ENCODE peak calls at places on chromosomes 13 and 19, in five cellular contexts. C is cardiac fibroblast; F is CD8-positive, alpha-beta memory T cell; O is T-helper 9 cell; A is SW480. H is an unnamed sample.

GRCh38 chr13:80979035-80979641 is 638.2 kb upstream of the SPRY2 start:
- DNase-seq in C (peak), F (no peak), O (no peak), A (peak), H (peak)

GRCh38 chr13:102091231-102091630 is 310.6 kb downstream of the FGF14 start:
- DNase-seq in C (peak), F (no peak), O (no peak), A (peak), H (no peak)

GRCh38 chr13:86882835-86883234 is 788.3 kb upstream of the SLITRK5 start:
- DNase-seq in C (no peak), F (no peak), O (no peak), A (no peak), H (no peak)

GRCh38 chr13:110555601-110556223 is 5.8 kb downstream of the RAB20 start:
- DNase-seq in C (no peak), F (no peak), O (no peak), A (no peak), H (no peak)

GRCh38 chr13:106580551-106580950 is 12.6 kb upstream of the ARGLU1 start:
- DNase-seq in C (no peak), F (no peak), O (no peak), A (no peak), H (no peak)

GRCh38 chr19:20367811-20368294 is 197.7 kb downstream of the ZNF737 start:
- DNase-seq in C (no peak), F (no peak), O (no peak), A (no peak), H (no peak)

GRCh38 chr13:85417807-85418206 is 381.4 kb downstream of the SLITRK6 start:
- DNase-seq in C (no peak), F (no peak), O (no peak), A (no peak), H (no peak)

GRCh38 chr13:105346141-105346766 is 1189.2 kb downstream of the EFNB2 start:
- DNase-seq in C (peak), F (no peak), O (no peak), A (no peak), H (no peak)

GRCh38 chr19:33396701-33397535 is 23.4 kb downstream of the CEBPG start:
- DNase-seq in C (peak), F (no peak), O (no peak), A (no peak), H (peak)

GRCh38 chr13:76820759-76821158 is 65.4 kb downstream of the KCTD12 start:
- DNase-seq in C (peak), F (no peak), O (no peak), A (no peak), H (peak)

GRCh38 chr19:49590971-49591730 is at the start of gene PRR12:
- DNase-seq in C (peak), F (peak), O (peak), A (peak), H (peak)

GRCh38 chr13:113117335-113117872 is 5.2 kb upstream of the F10 start:
- DNase-seq in C (peak), F (no peak), O (no peak), A (no peak), H (no peak)

GRCh38 chr13:111485491-111486250 is 165.2 kb downstream of the TEX29 start:
- DNase-seq in C (no peak), F (no peak), O (no peak), A (no peak), H (peak)

GRCh38 chr13:65159803-65160202 is 2070.3 kb downstream of the PCDH9 start:
- DNase-seq in C (no peak), F (no peak), O (no peak), A (no peak), H (no peak)

GRCh38 chr13:113874579-113875428 is 10.9 kb upstream of the GAS6 start:
- DNase-seq in C (no peak), F (no peak), O (no peak), A (no peak), H (peak)

GRCh38 chr13:64371045-64371444 is 2859.1 kb downstream of the PCDH9 start:
- DNase-seq in C (peak), F (no peak), O (no peak), A (no peak), H (no peak)

GRCh38 chr19:51097166-51097736 is 11.0 kb downstream of the CTU1 start:
- DNase-seq in C (peak), F (peak), O (peak), A (peak), H (peak)

GRCh38 chr13:24671367-24672117 is 8.7 kb upstream of the ATP12A start:
- DNase-seq in C (peak), F (no peak), O (no peak), A (peak), H (peak)

GRCh38 chr13:20997301-20998061 is 63.9 kb downstream of the LATS2 start:
- DNase-seq in C (peak), F (no peak), O (no peak), A (no peak), H (peak)

GRCh38 chr13:44816701-44817684 is 172.3 kb downstream of the NUFIP1 start:
- DNase-seq in C (peak), F (no peak), O (no peak), A (no peak), H (peak)

GRCh38 chr13:95296326-95296939 is 4.8 kb downstream of the ABCC4 start:
- DNase-seq in C (peak), F (no peak), O (peak), A (peak), H (peak)

GRCh38 chr19:21841784-21842097 is 5.8 kb upstream of the ZNF43 start:
- DNase-seq in C (no peak), F (no peak), O (no peak), A (no peak), H (no peak)

GRCh38 chr19:10551698-10552301 is 8.1 kb downstream of the ATG4D start:
- DNase-seq in C (peak), F (peak), O (no peak), A (peak), H (peak)

GRCh38 chr19:52748336-52748950 is 13.6 kb upstream of the ZNF611 start:
- DNase-seq in C (peak), F (no peak), O (no peak), A (no peak), H (no peak)

GRCh38 chr13:81017525-81018152 is 676.7 kb upstream of the SPRY2 start:
- DNase-seq in C (peak), F (no peak), O (no peak), A (peak), H (peak)